ENCODE peak calls at places on chromosomes 13 and 19, in four cellular contexts. One of them, this sample, is unnamed. For H3K27me3, the result is how much of the 10 kb centered on the place peaks cover.

GRCh38 chr13:26483546-26483945 is 73.9 kb upstream of the WASF3 start:
- DNase-seq in PC-9: no peak
- DNase-seq in colonic mucosa: no peak
- DNase-seq in thyroid gland: no peak
- DNase-seq in this sample: no peak

GRCh38 chr13:48004201-48004600 is 3.1 kb upstream of the SUCLA2 start:
- DNase-seq in PC-9: no peak
- DNase-seq in colonic mucosa: no peak
- DNase-seq in thyroid gland: no peak
- DNase-seq in this sample: no peak

GRCh38 chr13:21668665-21669599 is 1.9 kb upstream of the FGF9 start:
- DNase-seq in colonic mucosa: peak
- DNase-seq in thyroid gland: no peak
- DNase-seq in PC-9: no peak
- DNase-seq in this sample: peak

GRCh38 chr19:37986048-37986750 is 79.2 kb downstream of the SIPA1L3 start:
- DNase-seq in thyroid gland: peak
- DNase-seq in PC-9: no peak
- DNase-seq in colonic mucosa: no peak
- DNase-seq in this sample: no peak

GRCh38 chr19:13089139-13089856 is 13.4 kb downstream of the LYL1 start:
- DNase-seq in PC-9: no peak
- DNase-seq in colonic mucosa: no peak
- DNase-seq in thyroid gland: no peak
- DNase-seq in this sample: no peak

GRCh38 chr19:29260477-29261317 is 47.7 kb upstream of the UQCRFS1 start:
- DNase-seq in PC-9: no peak
- DNase-seq in colonic mucosa: peak
- DNase-seq in thyroid gland: no peak
- DNase-seq in this sample: peak

GRCh38 chr13:97341135-97341534 is 92.8 kb upstream of the RAP2A start:
- DNase-seq in colonic mucosa: no peak
- DNase-seq in PC-9: no peak
- DNase-seq in thyroid gland: no peak
- DNase-seq in this sample: no peak

GRCh38 chr19:32748497-32748896 is 28.9 kb downstream of the TDRD12 start:
- DNase-seq in thyroid gland: no peak
- DNase-seq in PC-9: no peak
- DNase-seq in colonic mucosa: no peak
- DNase-seq in this sample: no peak

GRCh38 chr19:3544742-3545668 is 6.0 kb downstream of the TEKTIP1 start:
- DNase-seq in PC-9: peak
- DNase-seq in colonic mucosa: peak
- DNase-seq in thyroid gland: peak
- DNase-seq in this sample: peak

GRCh38 chr19:42124386-42124901 is 7.8 kb downstream of the POU2F2 start:
- DNase-seq in PC-9: no peak
- DNase-seq in colonic mucosa: no peak
- DNase-seq in thyroid gland: no peak
- DNase-seq in this sample: no peak

GRCh38 chr19:28019901-28020300 is 1193.0 kb downstream of the UQCRFS1 start:
- DNase-seq in thyroid gland: no peak
- DNase-seq in colonic mucosa: no peak
- DNase-seq in PC-9: no peak
- DNase-seq in this sample: no peak

GRCh38 chr19:35349614-35350521 is 2.2 kb downstream of the FFAR1 start:
- DNase-seq in colonic mucosa: no peak
- DNase-seq in thyroid gland: no peak
- DNase-seq in PC-9: no peak
- DNase-seq in this sample: no peak

GRCh38 chr13:75607447-75607846 is 28.7 kb upstream of the LMO7 start:
- DNase-seq in colonic mucosa: no peak
- DNase-seq in PC-9: no peak
- DNase-seq in thyroid gland: no peak
- DNase-seq in this sample: no peak

GRCh38 chr13:111210488-111210887 is 95.4 kb downstream of the ARHGEF7 start:
- DNase-seq in colonic mucosa: no peak
- DNase-seq in PC-9: peak
- DNase-seq in thyroid gland: peak
- DNase-seq in this sample: peak

GRCh38 chr19:41083516-41083915 is 4.7 kb upstream of the CYP2A13 start:
- DNase-seq in thyroid gland: no peak
- DNase-seq in PC-9: peak
- DNase-seq in colonic mucosa: no peak
- DNase-seq in this sample: no peak

GRCh38 chr19:45478454-45479238 is 10.8 kb downstream of the FOSB start:
- DNase-seq in PC-9: peak
- DNase-seq in colonic mucosa: peak
- DNase-seq in thyroid gland: peak
- DNase-seq in this sample: peak

GRCh38 chr19:39307822-39308530 is 11.8 kb downstream of the IFNL1 start:
- DNase-seq in thyroid gland: no peak
- DNase-seq in PC-9: no peak
- DNase-seq in colonic mucosa: no peak
- DNase-seq in this sample: no peak

GRCh38 chr19:39314016-39314728 is 6.5 kb downstream of the LRFN1 start:
- DNase-seq in thyroid gland: no peak
- DNase-seq in PC-9: no peak
- DNase-seq in colonic mucosa: no peak
- DNase-seq in this sample: no peak

GRCh38 chr19:39308531-39309304 is 11.9 kb downstream of the LRFN1 start:
- DNase-seq in colonic mucosa: peak
- DNase-seq in thyroid gland: no peak
- DNase-seq in PC-9: no peak
- DNase-seq in this sample: no peak

GRCh38 chr19:39307233-39307821 is 11.1 kb downstream of the IFNL1 start:
- DNase-seq in colonic mucosa: peak
- DNase-seq in thyroid gland: no peak
- DNase-seq in PC-9: peak
- DNase-seq in this sample: no peak

DNA sequence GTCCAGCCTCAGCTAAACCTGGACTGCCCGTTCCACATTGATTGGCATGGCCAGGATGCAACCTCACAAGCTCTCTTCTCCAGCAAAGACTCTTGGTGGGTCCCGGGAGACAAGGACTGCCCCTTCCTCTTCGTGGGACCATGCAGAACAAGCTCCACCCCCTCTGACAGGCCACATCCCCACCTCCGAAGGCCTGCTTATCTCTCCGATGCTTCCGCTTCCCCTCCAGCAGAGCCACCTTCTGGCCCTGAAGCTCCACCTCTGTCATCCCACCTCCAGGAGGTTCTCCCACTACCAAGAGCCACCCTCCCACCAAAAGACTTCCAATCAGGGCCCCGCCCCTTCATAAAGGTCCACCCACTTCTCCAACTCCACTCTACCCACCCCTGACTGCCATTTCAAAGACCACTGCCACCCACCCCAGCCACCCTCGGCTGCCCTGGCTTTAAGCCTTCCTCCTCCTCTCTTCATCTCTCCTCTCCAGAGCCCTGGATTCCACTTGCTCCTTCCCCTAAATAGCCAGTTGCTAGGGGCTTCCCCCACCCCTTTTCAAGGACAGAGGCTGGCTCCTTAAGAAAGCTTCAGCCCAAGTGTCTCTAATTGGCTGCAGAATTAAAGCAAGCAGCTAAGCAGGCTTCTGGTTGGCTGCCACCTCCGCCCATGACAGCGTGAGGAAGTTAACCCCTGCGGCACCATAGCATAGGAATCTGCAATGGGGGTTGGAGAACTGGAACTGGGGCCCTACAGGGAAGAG is 9.9 kb downstream of the LRFN1 start:
- DNase-seq in thyroid gland: no peak
- DNase-seq in PC-9: no peak
- DNase-seq in colonic mucosa: no peak
- DNase-seq in this sample: no peak
- H3K27ac ChIP-seq in thyroid gland: no peak
- H3K27ac ChIP-seq in PC-9: no peak
- H3K27ac ChIP-seq in colonic mucosa: no peak
- H3K27ac ChIP-seq in this sample: no peak

GRCh38 chr13:99961634-99962033 is 9.9 kb downstream of the ZIC5 start:
- DNase-seq in PC-9: no peak
- DNase-seq in thyroid gland: no peak
- DNase-seq in colonic mucosa: no peak
- DNase-seq in this sample: no peak
- H3K27me3 ChIP-seq in PC-9: under half
- H3K27me3 ChIP-seq in thyroid gland: half or more
- H3K27me3 ChIP-seq in colonic mucosa: half or more
- H3K27me3 ChIP-seq in this sample: under half

GRCh38 chr13:113784645-113785024 is 25.6 kb downstream of the TMEM255B start:
- DNase-seq in PC-9: no peak
- DNase-seq in thyroid gland: no peak
- DNase-seq in colonic mucosa: no peak
- DNase-seq in this sample: no peak
- H3K27ac ChIP-seq in PC-9: peak
- H3K27ac ChIP-seq in thyroid gland: no peak
- H3K27ac ChIP-seq in colonic mucosa: no peak
- H3K27ac ChIP-seq in this sample: no peak

DNA sequence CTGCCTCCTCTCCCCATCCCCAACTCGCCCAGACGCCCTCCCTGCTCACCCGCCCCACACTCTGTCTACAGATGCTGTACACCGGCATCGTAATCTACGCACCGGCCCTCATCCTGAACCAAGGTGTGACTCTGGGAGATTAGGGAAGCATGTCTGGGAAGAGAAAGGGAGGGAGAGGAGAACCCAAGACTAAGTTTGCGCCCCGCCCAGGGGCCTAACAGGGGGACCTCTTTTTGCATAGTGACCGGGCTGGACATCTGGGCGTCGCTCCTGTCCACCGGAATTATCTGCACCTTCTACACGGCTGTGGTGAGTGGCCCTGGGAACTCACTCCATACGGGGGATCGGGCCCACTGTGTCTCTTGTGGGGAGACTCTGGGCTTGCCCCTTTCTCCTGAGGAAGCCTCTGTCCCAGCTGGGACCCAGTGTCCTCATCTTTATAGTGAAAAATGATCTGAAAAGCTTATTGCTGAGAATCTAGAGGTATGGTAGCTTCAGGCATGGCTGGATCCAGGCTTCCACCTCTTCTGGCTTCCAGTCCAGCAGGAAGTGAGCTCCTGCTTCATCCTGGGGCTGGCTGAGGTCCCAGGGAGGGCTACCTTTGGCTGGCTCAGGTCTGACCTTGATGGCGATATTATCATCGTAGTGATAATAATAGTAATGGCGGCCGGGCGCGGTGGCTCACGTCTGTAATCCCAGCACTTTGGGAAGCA is 2.8 kb downstream of the SLC5A5 start:
- DNase-seq in PC-9: no peak
- DNase-seq in thyroid gland: no peak
- DNase-seq in colonic mucosa: no peak
- DNase-seq in this sample: no peak
- H3K27me3 ChIP-seq in PC-9: under half
- H3K27me3 ChIP-seq in thyroid gland: under half
- H3K27me3 ChIP-seq in colonic mucosa: under half
- H3K27me3 ChIP-seq in this sample: under half

GRCh38 chr13:30869491-30869890 is 36.6 kb upstream of the MEDAG start:
- DNase-seq in PC-9: no peak
- DNase-seq in colonic mucosa: no peak
- DNase-seq in thyroid gland: no peak
- DNase-seq in this sample: no peak
- H3K27ac ChIP-seq in PC-9: no peak
- H3K27ac ChIP-seq in colonic mucosa: peak
- H3K27ac ChIP-seq in thyroid gland: no peak
- H3K27ac ChIP-seq in this sample: peak

DNA sequence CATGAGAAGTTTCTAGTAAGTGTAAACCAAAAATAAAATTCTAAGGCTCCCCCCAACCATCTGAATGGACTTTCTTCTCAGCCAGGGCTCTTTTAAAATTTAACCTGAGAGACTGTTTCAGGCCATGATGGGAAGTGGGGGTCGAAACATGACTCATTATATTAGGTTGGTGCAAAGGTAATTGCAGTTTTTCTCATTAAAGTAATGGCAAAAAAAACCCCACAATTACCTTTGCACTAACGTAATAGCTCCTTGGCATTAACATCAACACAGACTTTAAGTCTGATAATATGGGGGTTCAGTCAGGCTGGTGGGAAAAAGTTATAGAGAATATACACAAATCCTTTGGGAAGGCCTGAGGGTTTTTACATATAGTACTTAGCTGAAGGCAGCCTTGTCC is 9.4 kb upstream of the SPART start:
- DNase-seq in PC-9: no peak
- DNase-seq in colonic mucosa: no peak
- DNase-seq in thyroid gland: no peak
- DNase-seq in this sample: no peak
- H3K27me3 ChIP-seq in PC-9: under half
- H3K27me3 ChIP-seq in colonic mucosa: under half
- H3K27me3 ChIP-seq in thyroid gland: under half
- H3K27me3 ChIP-seq in this sample: under half

DNA sequence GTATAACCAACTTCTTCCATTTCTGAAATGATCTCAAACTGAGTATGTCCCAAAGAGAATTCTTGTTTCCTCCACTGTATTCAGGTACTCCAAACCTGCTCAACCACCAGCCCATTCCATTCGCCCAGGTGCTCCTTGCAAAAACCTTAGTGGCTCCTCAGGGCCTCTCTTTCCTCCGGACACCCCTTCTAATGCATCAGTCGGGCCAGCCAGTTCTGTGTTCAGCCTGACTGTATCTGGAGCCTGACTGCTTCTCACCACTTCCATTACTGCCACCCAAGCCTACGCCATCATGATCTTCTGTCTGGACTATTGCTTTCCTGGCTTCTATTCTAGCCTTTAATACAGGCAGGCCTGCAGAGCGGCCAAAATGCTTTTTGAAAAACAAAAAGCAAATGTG is 1.5 kb downstream of the PHF11 start:
- DNase-seq in thyroid gland: no peak
- DNase-seq in colonic mucosa: no peak
- DNase-seq in PC-9: no peak
- DNase-seq in this sample: no peak
- H3K27ac ChIP-seq in thyroid gland: no peak
- H3K27ac ChIP-seq in colonic mucosa: no peak
- H3K27ac ChIP-seq in PC-9: no peak
- H3K27ac ChIP-seq in this sample: no peak